ENCODE peak calls at places on chromosomes 5 and 9, in five cellular contexts. E, O, B, X and M are unnamed samples.
A peak's percentile ranks its signal among the peaks of the same experiment; 100 is the strongest.

GRCh38 chr9:124360277-124360676 is 55.0 kb downstream of the PSMB7 start:
- DNase-seq in E (no peak), O (no peak), B (no peak), X (no peak), M (no peak)

GRCh38 chr9:13758876-13759275 is 479.4 kb upstream of the MPDZ start:
- DNase-seq in E (no peak), O (no peak), B (no peak), X (no peak), M (no peak)

GRCh38 chr9:79962836-79963235 is 391.1 kb downstream of the TLE4 start:
- DNase-seq in E (no peak), O (no peak), B (no peak), X (no peak), M (no peak)

GRCh38 chr9:131423171-131423581 is 29.3 kb downstream of the PRRC2B start:
- DNase-seq in E (no peak), O (no peak), B (peak; percentile 59), X (peak; percentile 52), M (no peak)

GRCh38 chr5:178690208-178690607 is 40.3 kb downstream of the ZNF354A start:
- DNase-seq in E (no peak), O (no peak), B (no peak), X (no peak), M (no peak)

GRCh38 chr5:149895416-149896345 is 48.9 kb downstream of the PDE6A start:
- DNase-seq in E (no peak), O (no peak), B (no peak), X (no peak), M (no peak)

GRCh38 chr5:173709145-173709544 is 92.7 kb upstream of the BOD1 start:
- DNase-seq in E (no peak), O (no peak), B (no peak), X (no peak), M (no peak)

GRCh38 chr9:120152295-120152694 is 427.7 kb downstream of the CDK5RAP2 start:
- DNase-seq in E (no peak), O (no peak), B (no peak), X (no peak), M (no peak)

GRCh38 chr5:158451203-158451982 is 592.4 kb upstream of the CLINT1 start:
- DNase-seq in E (peak; percentile 55), O (no peak), B (peak; percentile 13), X (peak; percentile 83), M (no peak)

GRCh38 chr9:113649054-113649453 is 185.5 kb downstream of the RGS3 start:
- DNase-seq in E (no peak), O (no peak), B (peak; percentile 34), X (no peak), M (no peak)

DNA sequence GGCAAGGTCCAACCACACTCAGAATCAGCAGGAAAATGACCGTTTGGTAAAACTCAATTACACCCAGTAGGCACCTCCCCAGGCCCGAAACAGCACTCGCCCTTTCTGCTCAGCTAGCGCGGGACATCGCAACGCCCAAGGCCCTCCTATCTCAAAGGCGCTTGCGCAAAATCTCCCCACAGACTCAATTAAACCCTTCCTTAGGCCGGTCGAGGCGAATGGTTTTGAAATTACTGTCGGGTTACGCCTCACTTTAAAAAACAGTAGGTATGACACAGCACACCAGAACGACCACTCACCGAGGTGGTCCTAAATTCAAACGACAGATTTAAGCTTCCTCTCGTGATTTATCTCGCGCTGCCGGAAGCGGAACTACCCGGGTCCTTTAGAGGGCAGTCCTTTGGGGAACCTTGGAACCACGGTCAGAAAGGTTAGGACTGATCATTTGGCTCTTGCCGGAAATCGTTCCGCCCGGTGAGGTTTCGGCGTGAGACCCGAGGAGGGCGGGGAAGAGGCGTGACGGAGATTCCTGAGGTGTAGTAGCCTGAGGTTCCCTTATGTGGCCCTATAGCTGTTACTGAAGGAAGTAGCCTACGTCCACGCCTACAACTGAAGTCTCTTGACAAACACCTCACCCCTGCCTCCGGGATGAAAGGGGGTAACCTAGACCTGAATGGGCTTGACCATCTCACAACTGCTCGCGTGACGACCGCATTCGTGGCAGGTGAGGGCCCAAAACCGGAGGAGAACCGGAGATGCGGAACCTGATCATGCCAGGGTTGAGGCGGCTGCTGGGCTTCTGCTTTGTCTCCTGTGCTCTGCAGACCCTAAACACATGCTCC is at the start of the genes GIN1 and PPIP5K2:
- DNase-seq in E (peak; percentile 97), O (peak; percentile 98), B (peak; percentile 98), X (peak; percentile 97), M (peak; percentile 98)
- TF ChIP-seq POLR2A in E (peak; percentile 52), O (peak; percentile 28), B (peak; percentile 88), X (peak; percentile 58), M (peak; percentile 73)

DNA sequence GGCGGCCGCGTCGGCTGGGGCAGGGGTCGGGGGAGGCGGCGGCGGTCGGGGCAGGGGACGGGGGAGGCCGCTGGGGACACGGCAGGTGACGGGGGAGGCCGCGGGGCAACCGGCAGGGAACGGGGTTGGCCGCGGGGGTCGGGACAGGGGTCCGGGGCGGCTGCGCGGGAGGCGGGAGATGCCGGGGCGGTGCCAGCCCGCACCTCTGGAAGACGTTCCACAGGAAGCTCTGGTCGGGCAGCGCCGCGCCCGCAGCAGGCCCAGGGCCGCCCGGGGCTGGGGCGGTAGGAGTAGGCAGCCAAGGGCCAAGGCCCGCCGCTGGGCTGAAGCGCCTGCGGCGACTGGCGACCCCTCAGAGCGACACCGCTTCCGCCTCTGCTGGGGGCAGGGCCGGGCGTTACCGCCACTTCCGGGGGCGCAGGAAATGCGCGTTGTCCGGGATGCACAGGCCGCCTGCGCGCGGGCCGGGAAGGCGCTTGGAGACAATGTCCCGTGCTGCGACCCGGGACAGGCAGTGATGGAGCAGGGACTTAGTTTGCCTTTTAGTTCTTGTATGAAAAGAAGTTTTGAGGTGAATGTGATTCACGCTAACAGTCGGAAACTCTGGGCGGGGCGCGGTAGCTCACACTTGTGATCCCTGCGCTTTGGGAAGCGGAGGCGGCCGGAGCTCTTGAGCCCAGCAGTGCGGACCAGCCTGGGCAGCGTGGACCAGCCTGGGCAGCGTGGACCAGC is 110.0 kb upstream of the LPCAT1 start:
- DNase-seq in E (peak; percentile 60), O (no peak), B (peak; percentile 85), X (peak; percentile 84), M (peak; percentile 45)
- TF ChIP-seq POLR2A in E (peak; percentile 71), O (peak; percentile 74), B (peak; percentile 80), X (peak; percentile 78), M (no peak)

GRCh38 chr5:176647030-176647869 is at the start of gene TSPAN17:
- DNase-seq in E (peak; percentile 100), O (no peak), B (peak; percentile 100), X (peak; percentile 100), M (peak; percentile 97)
- TF ChIP-seq POLR2A in E (peak; percentile 55), O (peak; percentile 60), B (peak; percentile 47), X (peak; percentile 57), M (peak; percentile 83)

GRCh38 chr5:134005415-134006118 is 792 bp upstream of the VDAC1 start:
- DNase-seq in E (no peak), O (no peak), B (peak; percentile 52), X (peak; percentile 42), M (peak; percentile 59)
- TF ChIP-seq POLR2A in E (no peak), O (no peak), B (no peak), X (no peak), M (peak; percentile 49)

GRCh38 chr5:43066231-43066798 is 26.2 kb upstream of the ANXA2R start:
- DNase-seq in E (peak; percentile 55), O (no peak), B (peak; percentile 85), X (peak; percentile 68), M (peak; percentile 92)
- TF ChIP-seq POLR2A in E (no peak), O (peak; percentile 14), B (peak; percentile 69), X (peak; percentile 17), M (no peak)

GRCh38 chr5:124721336-124721735 is 25.1 kb downstream of the ZNF608 start:
- DNase-seq in E (no peak), O (no peak), B (no peak), X (no peak), M (no peak)

GRCh38 chr5:124725622-124726258 is 20.7 kb downstream of the ZNF608 start:
- DNase-seq in E (no peak), O (no peak), B (no peak), X (no peak), M (no peak)

GRCh38 chr5:124726631-124727362 is 19.6 kb downstream of the ZNF608 start:
- DNase-seq in E (no peak), O (no peak), B (no peak), X (no peak), M (no peak)

GRCh38 chr5:124725040-124725434 is 21.4 kb downstream of the ZNF608 start:
- DNase-seq in E (no peak), O (no peak), B (no peak), X (no peak), M (peak; percentile 2)

DNA sequence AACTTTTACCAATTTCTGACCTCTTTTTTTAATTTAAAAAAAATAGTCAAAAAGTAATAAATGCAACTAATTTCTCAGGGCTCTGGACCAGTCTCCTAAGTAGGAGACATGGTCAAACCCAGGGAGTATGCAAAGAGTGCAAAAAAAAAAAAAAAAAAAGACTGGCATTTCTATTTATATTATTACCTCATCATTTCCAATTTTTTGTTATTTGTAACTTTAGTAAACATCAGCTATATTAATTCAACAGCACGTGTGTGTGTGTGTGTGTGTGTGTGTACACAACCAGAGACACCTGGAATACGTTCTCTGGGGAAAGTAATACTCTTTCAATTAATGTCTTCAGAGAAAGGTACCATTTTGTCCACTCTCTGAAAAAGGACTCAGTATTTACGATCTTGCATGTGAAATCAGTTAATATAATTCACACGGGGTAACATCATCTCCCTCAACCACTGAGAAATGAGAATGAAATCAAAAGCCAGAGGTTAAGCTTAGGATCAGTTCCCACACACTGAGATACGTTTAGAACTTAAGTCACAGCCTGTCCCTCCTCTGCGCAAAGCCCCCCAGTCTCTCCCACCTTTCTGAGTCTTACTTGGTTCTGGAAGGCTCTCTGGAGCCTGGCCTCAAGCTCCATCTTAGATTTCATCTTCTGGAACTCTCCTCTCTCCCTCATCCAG is 21.9 kb downstream of the ZNF608 start:
- DNase-seq in E (no peak), O (no peak), B (no peak), X (no peak), M (no peak)
- TF ChIP-seq POLR2A in E (no peak), O (no peak), B (no peak), X (no peak), M (no peak)

DNA sequence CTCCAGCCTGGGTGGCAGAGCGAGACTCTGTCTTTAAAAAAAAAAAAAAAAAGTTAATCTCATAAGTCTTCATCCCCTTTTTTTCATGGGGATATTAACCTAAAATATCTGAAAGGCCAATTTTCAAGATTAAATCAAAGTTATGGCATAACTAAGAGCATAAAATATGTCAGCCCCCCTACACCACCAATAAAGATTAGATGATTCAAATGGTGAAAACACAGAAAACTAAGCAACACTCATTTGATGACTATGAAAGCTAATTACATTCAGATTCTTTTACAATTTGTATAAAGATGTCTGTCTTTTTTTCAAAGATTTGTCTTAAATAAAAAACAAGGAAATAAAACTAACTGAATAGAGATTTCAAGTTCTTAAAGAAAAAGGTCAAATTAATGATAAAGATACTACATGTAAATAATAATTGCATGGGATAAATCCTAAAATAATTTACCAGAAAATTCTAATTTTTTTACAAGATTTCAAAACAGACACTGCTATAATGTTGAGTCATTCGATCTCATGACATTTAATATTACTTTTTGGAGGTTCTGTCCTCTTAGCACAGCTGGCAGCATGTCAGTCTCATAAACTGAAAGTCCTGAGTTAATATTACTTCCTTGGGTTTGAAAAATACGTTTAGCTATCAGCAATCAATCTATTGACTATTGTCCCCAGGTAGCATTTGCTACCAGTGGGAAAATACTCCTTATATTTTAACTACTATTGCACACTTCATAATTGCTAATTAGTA is 112.9 kb downstream of the KIAA0825 start:
- DNase-seq in E (no peak), O (no peak), B (no peak), X (no peak), M (no peak)
- TF ChIP-seq POLR2A in E (no peak), O (no peak), B (no peak), X (no peak), M (no peak)